ENCODE peak calls at places on chromosomes 6 and 20, in ten cellular contexts. One of them, this sample, is unnamed.

GRCh38 chr20:37356387-37356786 is 10.4 kb downstream of the SRC start:
- DNase-seq in nephron progenitor cell: no peak
- DNase-seq in fibroblast of the aortic adventitia: no peak
- DNase-seq in psoas muscle: peak; percentile 79
- DNase-seq in CD14-positive monocyte: peak; percentile 76
- DNase-seq in adrenal gland: peak; percentile 70
- DNase-seq in mucosa of descending colon: no peak
- DNase-seq in retinal pigment epithelial cell: no peak
- DNase-seq in testis: no peak
- DNase-seq in heart right ventricle: no peak
- DNase-seq in this sample: no peak

GRCh38 chr6:104698979-104699378 is 160.7 kb downstream of the HACE1 start:
- DNase-seq in adrenal gland: no peak
- DNase-seq in psoas muscle: no peak
- DNase-seq in heart right ventricle: no peak
- DNase-seq in retinal pigment epithelial cell: no peak
- DNase-seq in fibroblast of the aortic adventitia: no peak
- DNase-seq in testis: no peak
- DNase-seq in CD14-positive monocyte: no peak
- DNase-seq in mucosa of descending colon: no peak
- DNase-seq in nephron progenitor cell: no peak
- DNase-seq in this sample: no peak

GRCh38 chr20:62832212-62832922 is 15.5 kb downstream of the COL9A3 start:
- DNase-seq in psoas muscle: peak; percentile 57
- DNase-seq in nephron progenitor cell: no peak
- DNase-seq in CD14-positive monocyte: peak; percentile 82
- DNase-seq in retinal pigment epithelial cell: no peak
- DNase-seq in fibroblast of the aortic adventitia: no peak
- DNase-seq in adrenal gland: peak; percentile 21
- DNase-seq in mucosa of descending colon: peak; percentile 78
- DNase-seq in testis: no peak
- DNase-seq in heart right ventricle: no peak
- DNase-seq in this sample: no peak

GRCh38 chr6:160013987-160014868 is 45.3 kb downstream of the IGF2R start:
- DNase-seq in retinal pigment epithelial cell: no peak
- DNase-seq in psoas muscle: no peak
- DNase-seq in nephron progenitor cell: no peak
- DNase-seq in mucosa of descending colon: peak; percentile 47
- DNase-seq in heart right ventricle: no peak
- DNase-seq in adrenal gland: no peak
- DNase-seq in fibroblast of the aortic adventitia: no peak
- DNase-seq in testis: no peak
- DNase-seq in CD14-positive monocyte: no peak
- DNase-seq in this sample: no peak

GRCh38 chr20:16555754-16556153 is 17.5 kb downstream of the KIF16B start:
- DNase-seq in testis: no peak
- DNase-seq in CD14-positive monocyte: no peak
- DNase-seq in nephron progenitor cell: no peak
- DNase-seq in retinal pigment epithelial cell: peak; percentile 21
- DNase-seq in mucosa of descending colon: no peak
- DNase-seq in adrenal gland: no peak
- DNase-seq in heart right ventricle: no peak
- DNase-seq in psoas muscle: no peak
- DNase-seq in fibroblast of the aortic adventitia: no peak
- DNase-seq in this sample: no peak

GRCh38 chr6:42249279-42249678 is 31.6 kb upstream of the MRPS10 start:
- DNase-seq in testis: no peak
- DNase-seq in psoas muscle: no peak
- DNase-seq in nephron progenitor cell: no peak
- DNase-seq in retinal pigment epithelial cell: no peak
- DNase-seq in mucosa of descending colon: no peak
- DNase-seq in adrenal gland: no peak
- DNase-seq in CD14-positive monocyte: no peak
- DNase-seq in fibroblast of the aortic adventitia: peak; percentile 35
- DNase-seq in heart right ventricle: peak; percentile 52
- DNase-seq in this sample: no peak

GRCh38 chr6:111540971-111541719 is 58.1 kb upstream of the REV3L start:
- DNase-seq in mucosa of descending colon: no peak
- DNase-seq in retinal pigment epithelial cell: no peak
- DNase-seq in testis: no peak
- DNase-seq in heart right ventricle: no peak
- DNase-seq in nephron progenitor cell: no peak
- DNase-seq in fibroblast of the aortic adventitia: no peak
- DNase-seq in adrenal gland: no peak
- DNase-seq in psoas muscle: no peak
- DNase-seq in CD14-positive monocyte: no peak
- DNase-seq in this sample: no peak

GRCh38 chr6:81793811-81794210 is 41.3 kb upstream of the TENT5A start:
- DNase-seq in adrenal gland: no peak
- DNase-seq in retinal pigment epithelial cell: no peak
- DNase-seq in psoas muscle: no peak
- DNase-seq in heart right ventricle: no peak
- DNase-seq in fibroblast of the aortic adventitia: peak; percentile 19
- DNase-seq in mucosa of descending colon: no peak
- DNase-seq in testis: no peak
- DNase-seq in nephron progenitor cell: no peak
- DNase-seq in CD14-positive monocyte: no peak
- DNase-seq in this sample: no peak

GRCh38 chr20:49340161-49340966 is 62.5 kb upstream of the ZNFX1 start:
- DNase-seq in mucosa of descending colon: no peak
- DNase-seq in fibroblast of the aortic adventitia: peak; percentile 9
- DNase-seq in adrenal gland: no peak
- DNase-seq in nephron progenitor cell: no peak
- DNase-seq in testis: no peak
- DNase-seq in retinal pigment epithelial cell: no peak
- DNase-seq in CD14-positive monocyte: no peak
- DNase-seq in psoas muscle: peak; percentile 71
- DNase-seq in heart right ventricle: no peak
- DNase-seq in this sample: no peak

GRCh38 chr6:5996701-5997419 is 9.9 kb downstream of the NRN1 start:
- DNase-seq in retinal pigment epithelial cell: no peak
- DNase-seq in nephron progenitor cell: peak; percentile 74
- DNase-seq in mucosa of descending colon: no peak
- DNase-seq in adrenal gland: no peak
- DNase-seq in CD14-positive monocyte: no peak
- DNase-seq in psoas muscle: no peak
- DNase-seq in testis: no peak
- DNase-seq in heart right ventricle: peak; percentile 8
- DNase-seq in fibroblast of the aortic adventitia: no peak
- DNase-seq in this sample: no peak

GRCh38 chr20:49701916-49702315 is 11.8 kb downstream of the B4GALT5 start:
- DNase-seq in adrenal gland: no peak
- DNase-seq in fibroblast of the aortic adventitia: no peak
- DNase-seq in nephron progenitor cell: no peak
- DNase-seq in testis: no peak
- DNase-seq in psoas muscle: no peak
- DNase-seq in CD14-positive monocyte: no peak
- DNase-seq in retinal pigment epithelial cell: no peak
- DNase-seq in heart right ventricle: no peak
- DNase-seq in mucosa of descending colon: no peak
- DNase-seq in this sample: no peak

GRCh38 chr6:170292778-170293164 is 1.9 kb upstream of the DLL1 start:
- DNase-seq in nephron progenitor cell: no peak
- DNase-seq in testis: no peak
- DNase-seq in retinal pigment epithelial cell: no peak
- DNase-seq in mucosa of descending colon: peak; percentile 27
- DNase-seq in CD14-positive monocyte: peak; percentile 16
- DNase-seq in fibroblast of the aortic adventitia: no peak
- DNase-seq in psoas muscle: no peak
- DNase-seq in heart right ventricle: no peak
- DNase-seq in adrenal gland: no peak
- DNase-seq in this sample: no peak

GRCh38 chr20:44038681-44039123 is 124.0 kb downstream of the TOX2 start:
- DNase-seq in fibroblast of the aortic adventitia: no peak
- DNase-seq in testis: no peak
- DNase-seq in mucosa of descending colon: no peak
- DNase-seq in psoas muscle: no peak
- DNase-seq in nephron progenitor cell: no peak
- DNase-seq in heart right ventricle: no peak
- DNase-seq in CD14-positive monocyte: no peak
- DNase-seq in retinal pigment epithelial cell: no peak
- DNase-seq in adrenal gland: no peak
- DNase-seq in this sample: no peak

GRCh38 chr20:17628101-17628841 is 53.8 kb downstream of the RRBP1 start:
- DNase-seq in heart right ventricle: no peak
- DNase-seq in CD14-positive monocyte: peak; percentile 35
- DNase-seq in nephron progenitor cell: no peak
- DNase-seq in adrenal gland: no peak
- DNase-seq in fibroblast of the aortic adventitia: no peak
- DNase-seq in retinal pigment epithelial cell: no peak
- DNase-seq in mucosa of descending colon: no peak
- DNase-seq in psoas muscle: peak; percentile 35
- DNase-seq in testis: no peak
- DNase-seq in this sample: no peak

GRCh38 chr20:6714202-6714800 is 53.2 kb upstream of the BMP2 start:
- DNase-seq in psoas muscle: no peak
- DNase-seq in adrenal gland: no peak
- DNase-seq in mucosa of descending colon: peak; percentile 99
- DNase-seq in heart right ventricle: no peak
- DNase-seq in fibroblast of the aortic adventitia: no peak
- DNase-seq in CD14-positive monocyte: no peak
- DNase-seq in nephron progenitor cell: no peak
- DNase-seq in testis: no peak
- DNase-seq in retinal pigment epithelial cell: no peak
- DNase-seq in this sample: no peak

GRCh38 chr6:74482180-74482579 is 723.7 kb downstream of the COL12A1 start:
- DNase-seq in adrenal gland: no peak
- DNase-seq in fibroblast of the aortic adventitia: no peak
- DNase-seq in heart right ventricle: no peak
- DNase-seq in testis: no peak
- DNase-seq in psoas muscle: no peak
- DNase-seq in retinal pigment epithelial cell: no peak
- DNase-seq in CD14-positive monocyte: no peak
- DNase-seq in nephron progenitor cell: no peak
- DNase-seq in mucosa of descending colon: no peak
- DNase-seq in this sample: no peak

GRCh38 chr6:105795913-105796517 is 290.1 kb upstream of the PRDM1 start:
- DNase-seq in CD14-positive monocyte: no peak
- DNase-seq in adrenal gland: no peak
- DNase-seq in retinal pigment epithelial cell: no peak
- DNase-seq in mucosa of descending colon: no peak
- DNase-seq in psoas muscle: no peak
- DNase-seq in nephron progenitor cell: no peak
- DNase-seq in fibroblast of the aortic adventitia: no peak
- DNase-seq in testis: no peak
- DNase-seq in heart right ventricle: no peak
- DNase-seq in this sample: no peak

GRCh38 chr20:43844778-43845614 is 69.7 kb upstream of the TOX2 start:
- DNase-seq in psoas muscle: no peak
- DNase-seq in CD14-positive monocyte: no peak
- DNase-seq in fibroblast of the aortic adventitia: peak; percentile 98
- DNase-seq in nephron progenitor cell: no peak
- DNase-seq in retinal pigment epithelial cell: peak; percentile 10
- DNase-seq in testis: peak; percentile 57
- DNase-seq in heart right ventricle: no peak
- DNase-seq in mucosa of descending colon: peak; percentile 31
- DNase-seq in adrenal gland: no peak
- DNase-seq in this sample: peak; percentile 47

GRCh38 chr20:52313335-52313963 is 121.9 kb upstream of the ZFP64 start:
- DNase-seq in heart right ventricle: no peak
- DNase-seq in adrenal gland: peak; percentile 30
- DNase-seq in nephron progenitor cell: peak; percentile 24
- DNase-seq in psoas muscle: no peak
- DNase-seq in testis: peak; percentile 42
- DNase-seq in retinal pigment epithelial cell: no peak
- DNase-seq in mucosa of descending colon: peak; percentile 2
- DNase-seq in CD14-positive monocyte: no peak
- DNase-seq in fibroblast of the aortic adventitia: peak; percentile 13
- DNase-seq in this sample: peak; percentile 1
- TF ChIP-seq CTCF in heart right ventricle: no peak
- TF ChIP-seq CTCF in adrenal gland: peak; percentile 35
- TF ChIP-seq CTCF in nephron progenitor cell: peak; percentile 53
- TF ChIP-seq CTCF in psoas muscle: peak; percentile 17
- TF ChIP-seq CTCF in testis: peak; percentile 33
- TF ChIP-seq CTCF in retinal pigment epithelial cell: peak; percentile 59
- TF ChIP-seq CTCF in mucosa of descending colon: no peak
- TF ChIP-seq CTCF in CD14-positive monocyte: no peak
- TF ChIP-seq CTCF in fibroblast of the aortic adventitia: peak; percentile 32
- TF ChIP-seq CTCF in this sample: peak; percentile 62

DNA sequence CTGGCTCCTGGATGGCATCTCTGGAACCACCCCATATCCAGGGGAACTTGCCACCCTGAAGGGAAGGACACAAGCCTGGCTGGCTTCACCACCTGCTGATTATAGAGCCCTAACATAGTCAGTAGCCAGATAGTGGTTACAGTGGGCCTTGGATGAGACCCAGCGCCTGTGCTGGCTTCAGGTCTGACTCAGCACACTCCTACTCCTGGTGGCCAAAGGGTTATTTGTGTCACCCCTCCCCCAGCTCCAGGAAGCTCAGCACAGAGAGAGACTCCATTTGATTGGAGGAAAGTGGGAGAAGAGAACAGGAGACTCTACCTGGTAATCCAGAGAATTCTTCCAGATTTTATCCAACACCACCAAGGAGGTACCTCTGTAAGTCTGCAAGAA is 12.8 kb downstream of the SNX14 start:
- DNase-seq in nephron progenitor cell: no peak
- DNase-seq in heart right ventricle: peak; percentile 45
- DNase-seq in psoas muscle: peak; percentile 80
- DNase-seq in mucosa of descending colon: no peak
- DNase-seq in CD14-positive monocyte: no peak
- DNase-seq in fibroblast of the aortic adventitia: peak; percentile 45
- DNase-seq in adrenal gland: peak; percentile 35
- DNase-seq in retinal pigment epithelial cell: no peak
- DNase-seq in testis: no peak
- DNase-seq in this sample: no peak
- TF ChIP-seq CTCF in nephron progenitor cell: no peak
- TF ChIP-seq CTCF in heart right ventricle: no peak
- TF ChIP-seq CTCF in psoas muscle: no peak
- TF ChIP-seq CTCF in mucosa of descending colon: no peak
- TF ChIP-seq CTCF in CD14-positive monocyte: no peak
- TF ChIP-seq CTCF in fibroblast of the aortic adventitia: no peak
- TF ChIP-seq CTCF in adrenal gland: no peak
- TF ChIP-seq CTCF in retinal pigment epithelial cell: no peak
- TF ChIP-seq CTCF in testis: no peak
- TF ChIP-seq CTCF in this sample: peak; percentile 27

GRCh38 chr20:32470025-32470861 is 112.1 kb downstream of the ASXL1 start:
- DNase-seq in mucosa of descending colon: peak; percentile 63
- DNase-seq in nephron progenitor cell: peak; percentile 60
- DNase-seq in testis: no peak
- DNase-seq in retinal pigment epithelial cell: peak; percentile 63
- DNase-seq in psoas muscle: peak; percentile 74
- DNase-seq in adrenal gland: peak; percentile 73
- DNase-seq in heart right ventricle: peak; percentile 84
- DNase-seq in fibroblast of the aortic adventitia: peak; percentile 50
- DNase-seq in CD14-positive monocyte: no peak
- DNase-seq in this sample: no peak
- TF ChIP-seq CTCF in mucosa of descending colon: peak; percentile 33
- TF ChIP-seq CTCF in nephron progenitor cell: peak; percentile 49
- TF ChIP-seq CTCF in testis: no peak
- TF ChIP-seq CTCF in retinal pigment epithelial cell: peak; percentile 75
- TF ChIP-seq CTCF in psoas muscle: peak; percentile 46
- TF ChIP-seq CTCF in adrenal gland: peak; percentile 25
- TF ChIP-seq CTCF in heart right ventricle: peak; percentile 52
- TF ChIP-seq CTCF in fibroblast of the aortic adventitia: peak; percentile 23
- TF ChIP-seq CTCF in CD14-positive monocyte: peak; percentile 81
- TF ChIP-seq CTCF in this sample: peak; percentile 43

DNA sequence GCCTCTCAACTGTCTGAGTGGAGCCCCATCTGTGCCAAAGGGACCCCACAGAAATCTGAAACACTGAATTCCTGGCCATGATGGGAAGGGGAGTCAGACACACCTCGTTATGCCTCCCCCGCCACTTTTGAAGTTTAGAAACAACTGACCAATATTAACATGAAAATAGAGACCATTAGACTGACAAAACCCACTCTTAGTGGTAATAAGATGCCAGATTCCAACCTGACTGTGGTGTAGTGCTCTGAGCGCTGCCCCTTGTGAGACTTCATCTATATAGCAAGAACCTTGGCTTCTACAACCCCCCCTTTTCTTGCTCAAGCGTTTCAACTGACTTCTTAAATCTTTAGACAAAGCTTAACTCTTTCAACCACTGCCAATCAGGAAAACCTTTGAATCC is 46.1 kb upstream of the UNC93A start:
- DNase-seq in fibroblast of the aortic adventitia: no peak
- DNase-seq in retinal pigment epithelial cell: no peak
- DNase-seq in adrenal gland: no peak
- DNase-seq in CD14-positive monocyte: no peak
- DNase-seq in testis: no peak
- DNase-seq in heart right ventricle: no peak
- DNase-seq in nephron progenitor cell: no peak
- DNase-seq in mucosa of descending colon: no peak
- DNase-seq in psoas muscle: no peak
- DNase-seq in this sample: no peak
- TF ChIP-seq CTCF in fibroblast of the aortic adventitia: no peak
- TF ChIP-seq CTCF in retinal pigment epithelial cell: no peak
- TF ChIP-seq CTCF in adrenal gland: no peak
- TF ChIP-seq CTCF in CD14-positive monocyte: no peak
- TF ChIP-seq CTCF in testis: no peak
- TF ChIP-seq CTCF in heart right ventricle: no peak
- TF ChIP-seq CTCF in nephron progenitor cell: no peak
- TF ChIP-seq CTCF in mucosa of descending colon: no peak
- TF ChIP-seq CTCF in psoas muscle: no peak
- TF ChIP-seq CTCF in this sample: no peak

This sample was measured in epithelial cell of proximal tubule.